ENCODE peak calls at places on chromosome 18, in six cellular contexts. One of them, this sample, is unnamed.

GRCh38 chr18:31511098-31511497 is 13.1 kb downstream of the DSG2 start:
- DNase-seq in progenitor cell of endocrine pancreas: no peak
- DNase-seq in fibroblast of mammary gland: no peak
- DNase-seq in RPMI7951: no peak
- DNase-seq in dorsolateral prefrontal cortex: no peak
- DNase-seq in stimulated activated CD8-positive, alpha-beta memory T cell treated with anti-CD3 and anti-CD28 coated beads, Interleukin-4, amount 100 ng/mL, for 24 hours: no peak
- DNase-seq in this sample: no peak

GRCh38 chr18:26574958-26575864 is 26.9 kb upstream of the KCTD1 start:
- DNase-seq in RPMI7951: peak; percentile 58
- DNase-seq in progenitor cell of endocrine pancreas: peak; percentile 15
- DNase-seq in fibroblast of mammary gland: peak; percentile 40
- DNase-seq in dorsolateral prefrontal cortex: peak; percentile 60
- DNase-seq in stimulated activated CD8-positive, alpha-beta memory T cell treated with anti-CD3 and anti-CD28 coated beads, Interleukin-4, amount 100 ng/mL, for 24 hours: no peak
- DNase-seq in this sample: peak; percentile 72

GRCh38 chr18:22813648-22814328 is 119.3 kb upstream of the RBBP8 start:
- DNase-seq in fibroblast of mammary gland: peak; percentile 54
- DNase-seq in RPMI7951: peak; percentile 19
- DNase-seq in progenitor cell of endocrine pancreas: no peak
- DNase-seq in stimulated activated CD8-positive, alpha-beta memory T cell treated with anti-CD3 and anti-CD28 coated beads, Interleukin-4, amount 100 ng/mL, for 24 hours: no peak
- DNase-seq in dorsolateral prefrontal cortex: no peak
- DNase-seq in this sample: peak; percentile 9

GRCh38 chr18:13457327-13457726 is 238.8 kb downstream of the LDLRAD4 start:
- DNase-seq in fibroblast of mammary gland: no peak
- DNase-seq in RPMI7951: no peak
- DNase-seq in dorsolateral prefrontal cortex: no peak
- DNase-seq in progenitor cell of endocrine pancreas: no peak
- DNase-seq in stimulated activated CD8-positive, alpha-beta memory T cell treated with anti-CD3 and anti-CD28 coated beads, Interleukin-4, amount 100 ng/mL, for 24 hours: no peak
- DNase-seq in this sample: no peak

GRCh38 chr18:34726286-34727004 is 16.3 kb downstream of the DTNA start:
- DNase-seq in progenitor cell of endocrine pancreas: no peak
- DNase-seq in RPMI7951: no peak
- DNase-seq in stimulated activated CD8-positive, alpha-beta memory T cell treated with anti-CD3 and anti-CD28 coated beads, Interleukin-4, amount 100 ng/mL, for 24 hours: no peak
- DNase-seq in dorsolateral prefrontal cortex: no peak
- DNase-seq in fibroblast of mammary gland: no peak
- DNase-seq in this sample: no peak

GRCh38 chr18:55419132-55419938 is 168.7 kb downstream of the TCF4 start:
- DNase-seq in progenitor cell of endocrine pancreas: no peak
- DNase-seq in RPMI7951: peak; percentile 33
- DNase-seq in dorsolateral prefrontal cortex: no peak
- DNase-seq in stimulated activated CD8-positive, alpha-beta memory T cell treated with anti-CD3 and anti-CD28 coated beads, Interleukin-4, amount 100 ng/mL, for 24 hours: no peak
- DNase-seq in fibroblast of mammary gland: no peak
- DNase-seq in this sample: peak; percentile 51

GRCh38 chr18:79940126-79940813 is 11.2 kb downstream of the SLC66A2 start:
- DNase-seq in RPMI7951: no peak
- DNase-seq in progenitor cell of endocrine pancreas: no peak
- DNase-seq in stimulated activated CD8-positive, alpha-beta memory T cell treated with anti-CD3 and anti-CD28 coated beads, Interleukin-4, amount 100 ng/mL, for 24 hours: no peak
- DNase-seq in fibroblast of mammary gland: no peak
- DNase-seq in dorsolateral prefrontal cortex: peak; percentile 30
- DNase-seq in this sample: no peak

GRCh38 chr18:29063346-29063745 is 886.4 kb upstream of the CDH2 start:
- DNase-seq in dorsolateral prefrontal cortex: no peak
- DNase-seq in RPMI7951: no peak
- DNase-seq in fibroblast of mammary gland: no peak
- DNase-seq in progenitor cell of endocrine pancreas: no peak
- DNase-seq in stimulated activated CD8-positive, alpha-beta memory T cell treated with anti-CD3 and anti-CD28 coated beads, Interleukin-4, amount 100 ng/mL, for 24 hours: no peak
- DNase-seq in this sample: no peak

GRCh38 chr18:44513233-44513632 is 167.5 kb upstream of the SETBP1 start:
- DNase-seq in stimulated activated CD8-positive, alpha-beta memory T cell treated with anti-CD3 and anti-CD28 coated beads, Interleukin-4, amount 100 ng/mL, for 24 hours: no peak
- DNase-seq in fibroblast of mammary gland: no peak
- DNase-seq in RPMI7951: no peak
- DNase-seq in dorsolateral prefrontal cortex: no peak
- DNase-seq in progenitor cell of endocrine pancreas: no peak
- DNase-seq in this sample: no peak

GRCh38 chr18:35371412-35372195 is 5.5 kb downstream of the ZNF396 start:
- DNase-seq in RPMI7951: no peak
- DNase-seq in dorsolateral prefrontal cortex: no peak
- DNase-seq in fibroblast of mammary gland: peak; percentile 88
- DNase-seq in stimulated activated CD8-positive, alpha-beta memory T cell treated with anti-CD3 and anti-CD28 coated beads, Interleukin-4, amount 100 ng/mL, for 24 hours: no peak
- DNase-seq in progenitor cell of endocrine pancreas: no peak
- DNase-seq in this sample: no peak

GRCh38 chr18:4119127-4119648 is 335.9 kb downstream of the DLGAP1 start:
- DNase-seq in stimulated activated CD8-positive, alpha-beta memory T cell treated with anti-CD3 and anti-CD28 coated beads, Interleukin-4, amount 100 ng/mL, for 24 hours: no peak
- DNase-seq in dorsolateral prefrontal cortex: no peak
- DNase-seq in fibroblast of mammary gland: no peak
- DNase-seq in RPMI7951: no peak
- DNase-seq in progenitor cell of endocrine pancreas: no peak
- DNase-seq in this sample: no peak

GRCh38 chr18:55534547-55534946 is 53.4 kb downstream of the TCF4 start:
- DNase-seq in progenitor cell of endocrine pancreas: no peak
- DNase-seq in stimulated activated CD8-positive, alpha-beta memory T cell treated with anti-CD3 and anti-CD28 coated beads, Interleukin-4, amount 100 ng/mL, for 24 hours: no peak
- DNase-seq in fibroblast of mammary gland: peak; percentile 36
- DNase-seq in RPMI7951: no peak
- DNase-seq in dorsolateral prefrontal cortex: no peak
- DNase-seq in this sample: no peak

GRCh38 chr18:46207985-46208384 is 103.8 kb downstream of the HAUS1 start:
- DNase-seq in progenitor cell of endocrine pancreas: no peak
- DNase-seq in dorsolateral prefrontal cortex: no peak
- DNase-seq in stimulated activated CD8-positive, alpha-beta memory T cell treated with anti-CD3 and anti-CD28 coated beads, Interleukin-4, amount 100 ng/mL, for 24 hours: no peak
- DNase-seq in fibroblast of mammary gland: no peak
- DNase-seq in RPMI7951: no peak
- DNase-seq in this sample: no peak

GRCh38 chr18:75106746-75107145 is 102.2 kb downstream of the PTGR3 start:
- DNase-seq in fibroblast of mammary gland: no peak
- DNase-seq in stimulated activated CD8-positive, alpha-beta memory T cell treated with anti-CD3 and anti-CD28 coated beads, Interleukin-4, amount 100 ng/mL, for 24 hours: no peak
- DNase-seq in RPMI7951: no peak
- DNase-seq in dorsolateral prefrontal cortex: no peak
- DNase-seq in progenitor cell of endocrine pancreas: no peak
- DNase-seq in this sample: no peak

GRCh38 chr18:39380186-39380714 is 1814.7 kb upstream of the CELF4 start:
- DNase-seq in fibroblast of mammary gland: no peak
- DNase-seq in progenitor cell of endocrine pancreas: no peak
- DNase-seq in RPMI7951: no peak
- DNase-seq in dorsolateral prefrontal cortex: no peak
- DNase-seq in stimulated activated CD8-positive, alpha-beta memory T cell treated with anti-CD3 and anti-CD28 coated beads, Interleukin-4, amount 100 ng/mL, for 24 hours: no peak
- DNase-seq in this sample: no peak

GRCh38 chr18:9147440-9148238 is 11.1 kb downstream of the ANKRD12 start:
- DNase-seq in RPMI7951: peak; percentile 65
- DNase-seq in progenitor cell of endocrine pancreas: no peak
- DNase-seq in dorsolateral prefrontal cortex: no peak
- DNase-seq in fibroblast of mammary gland: peak; percentile 83
- DNase-seq in stimulated activated CD8-positive, alpha-beta memory T cell treated with anti-CD3 and anti-CD28 coated beads, Interleukin-4, amount 100 ng/mL, for 24 hours: no peak
- DNase-seq in this sample: peak; percentile 22

GRCh38 chr18:69944434-69944833 is 3.2 kb downstream of the CD226 start:
- DNase-seq in RPMI7951: no peak
- DNase-seq in dorsolateral prefrontal cortex: no peak
- DNase-seq in progenitor cell of endocrine pancreas: no peak
- DNase-seq in stimulated activated CD8-positive, alpha-beta memory T cell treated with anti-CD3 and anti-CD28 coated beads, Interleukin-4, amount 100 ng/mL, for 24 hours: no peak
- DNase-seq in fibroblast of mammary gland: no peak
- DNase-seq in this sample: no peak

GRCh38 chr18:49178736-49179135 is 228.0 kb upstream of the SMAD7 start:
- DNase-seq in dorsolateral prefrontal cortex: no peak
- DNase-seq in stimulated activated CD8-positive, alpha-beta memory T cell treated with anti-CD3 and anti-CD28 coated beads, Interleukin-4, amount 100 ng/mL, for 24 hours: no peak
- DNase-seq in progenitor cell of endocrine pancreas: no peak
- DNase-seq in RPMI7951: peak; percentile 21
- DNase-seq in fibroblast of mammary gland: peak; percentile 36
- DNase-seq in this sample: peak; percentile 21

GRCh38 chr18:69161383-69162028 is 239.2 kb upstream of the DOK6 start:
- DNase-seq in RPMI7951: peak; percentile 34
- DNase-seq in stimulated activated CD8-positive, alpha-beta memory T cell treated with anti-CD3 and anti-CD28 coated beads, Interleukin-4, amount 100 ng/mL, for 24 hours: no peak
- DNase-seq in fibroblast of mammary gland: peak; percentile 30
- DNase-seq in dorsolateral prefrontal cortex: no peak
- DNase-seq in progenitor cell of endocrine pancreas: no peak
- DNase-seq in this sample: peak; percentile 37

GRCh38 chr18:68909579-68909978 is 111.7 kb downstream of the CCDC102B start:
- DNase-seq in RPMI7951: no peak
- DNase-seq in stimulated activated CD8-positive, alpha-beta memory T cell treated with anti-CD3 and anti-CD28 coated beads, Interleukin-4, amount 100 ng/mL, for 24 hours: no peak
- DNase-seq in fibroblast of mammary gland: no peak
- DNase-seq in dorsolateral prefrontal cortex: no peak
- DNase-seq in progenitor cell of endocrine pancreas: no peak
- DNase-seq in this sample: no peak

GRCh38 chr18:3596324-3597158 is 146.6 kb downstream of the TGIF1 start:
- DNase-seq in dorsolateral prefrontal cortex: peak; percentile 64
- DNase-seq in stimulated activated CD8-positive, alpha-beta memory T cell treated with anti-CD3 and anti-CD28 coated beads, Interleukin-4, amount 100 ng/mL, for 24 hours: peak; percentile 31
- DNase-seq in RPMI7951: no peak
- DNase-seq in fibroblast of mammary gland: peak; percentile 69
- DNase-seq in progenitor cell of endocrine pancreas: no peak
- DNase-seq in this sample: no peak

GRCh38 chr18:35489913-35490490 is 7.8 kb downstream of the INO80C start:
- DNase-seq in stimulated activated CD8-positive, alpha-beta memory T cell treated with anti-CD3 and anti-CD28 coated beads, Interleukin-4, amount 100 ng/mL, for 24 hours: no peak
- DNase-seq in dorsolateral prefrontal cortex: no peak
- DNase-seq in progenitor cell of endocrine pancreas: no peak
- DNase-seq in RPMI7951: no peak
- DNase-seq in fibroblast of mammary gland: no peak
- DNase-seq in this sample: no peak

GRCh38 chr18:49476664-49477411 is 10.2 kb downstream of the C18orf32 start:
- DNase-seq in progenitor cell of endocrine pancreas: no peak
- DNase-seq in stimulated activated CD8-positive, alpha-beta memory T cell treated with anti-CD3 and anti-CD28 coated beads, Interleukin-4, amount 100 ng/mL, for 24 hours: no peak
- DNase-seq in fibroblast of mammary gland: peak; percentile 86
- DNase-seq in RPMI7951: peak; percentile 70
- DNase-seq in dorsolateral prefrontal cortex: no peak
- DNase-seq in this sample: no peak

GRCh38 chr18:45060102-45060501 is 379.4 kb downstream of the SETBP1 start:
- DNase-seq in progenitor cell of endocrine pancreas: no peak
- DNase-seq in stimulated activated CD8-positive, alpha-beta memory T cell treated with anti-CD3 and anti-CD28 coated beads, Interleukin-4, amount 100 ng/mL, for 24 hours: no peak
- DNase-seq in RPMI7951: peak; percentile 10
- DNase-seq in dorsolateral prefrontal cortex: no peak
- DNase-seq in fibroblast of mammary gland: peak; percentile 60
- DNase-seq in this sample: no peak

GRCh38 chr18:46411862-46412690 is 244.9 kb downstream of the LOXHD1 start:
- DNase-seq in stimulated activated CD8-positive, alpha-beta memory T cell treated with anti-CD3 and anti-CD28 coated beads, Interleukin-4, amount 100 ng/mL, for 24 hours: no peak
- DNase-seq in fibroblast of mammary gland: no peak
- DNase-seq in dorsolateral prefrontal cortex: no peak
- DNase-seq in progenitor cell of endocrine pancreas: no peak
- DNase-seq in RPMI7951: peak; percentile 75
- DNase-seq in this sample: peak; percentile 24

GRCh38 chr18:46680784-46681695 is 24.0 kb upstream of the LOXHD1 start:
- DNase-seq in fibroblast of mammary gland: no peak
- DNase-seq in stimulated activated CD8-positive, alpha-beta memory T cell treated with anti-CD3 and anti-CD28 coated beads, Interleukin-4, amount 100 ng/mL, for 24 hours: no peak
- DNase-seq in progenitor cell of endocrine pancreas: no peak
- DNase-seq in RPMI7951: no peak
- DNase-seq in dorsolateral prefrontal cortex: no peak
- DNase-seq in this sample: no peak

GRCh38 chr18:13514558-13514957 is 211.8 kb downstream of the FAM210A start:
- DNase-seq in RPMI7951: no peak
- DNase-seq in dorsolateral prefrontal cortex: no peak
- DNase-seq in progenitor cell of endocrine pancreas: no peak
- DNase-seq in fibroblast of mammary gland: no peak
- DNase-seq in stimulated activated CD8-positive, alpha-beta memory T cell treated with anti-CD3 and anti-CD28 coated beads, Interleukin-4, amount 100 ng/mL, for 24 hours: no peak
- DNase-seq in this sample: no peak

GRCh38 chr18:39414009-39414700 is 1848.6 kb upstream of the CELF4 start:
- DNase-seq in dorsolateral prefrontal cortex: no peak
- DNase-seq in fibroblast of mammary gland: peak; percentile 84
- DNase-seq in stimulated activated CD8-positive, alpha-beta memory T cell treated with anti-CD3 and anti-CD28 coated beads, Interleukin-4, amount 100 ng/mL, for 24 hours: no peak
- DNase-seq in RPMI7951: peak; percentile 38
- DNase-seq in progenitor cell of endocrine pancreas: no peak
- DNase-seq in this sample: no peak